ENCODE peak calls at places on chromosomes 13 and 19, in four cellular contexts. Q is right lobe of liver, V is colonic mucosa, X is foreskin fibroblast. M is an unnamed sample.

GRCh38 chr13:39417131-39417530 is 185.9 kb downstream of the LHFPL6 start:
- DNase-seq in Q (no peak), V (no peak), X (no peak), M (no peak)

GRCh38 chr19:19551862-19552192 is 13.8 kb downstream of the CILP2 start:
- DNase-seq in Q (no peak), V (no peak), X (no peak), M (no peak)

GRCh38 chr19:38850976-38851621 is 1.3 kb upstream of the HNRNPL start:
- DNase-seq in Q (peak), V (peak), X (no peak), M (no peak)

GRCh38 chr13:63285426-63285825 is 1869.8 kb upstream of the PCDH20 start:
- DNase-seq in Q (no peak), V (no peak), X (no peak), M (no peak)

GRCh38 chr19:47499863-47500830 is 14.7 kb downstream of the NAPA start:
- DNase-seq in Q (no peak), V (no peak), X (no peak), M (no peak)

GRCh38 chr13:110006304-110006703 is 219.9 kb upstream of the IRS2 start:
- DNase-seq in Q (peak), V (no peak), X (no peak), M (no peak)

GRCh38 chr19:32387701-32388392 is 17.7 kb upstream of the DPY19L3 start:
- DNase-seq in Q (no peak), V (peak), X (peak), M (no peak)

GRCh38 chr19:16435999-16436650 is 35.6 kb downstream of the EPS15L1 start:
- DNase-seq in Q (no peak), V (no peak), X (no peak), M (no peak)

GRCh38 chr19:4589579-4590410 is 30.3 kb upstream of the SEMA6B start:
- DNase-seq in Q (no peak), V (no peak), X (no peak), M (no peak)

GRCh38 chr19:29677001-29677781 is 11.9 kb downstream of the PLEKHF1 start:
- DNase-seq in Q (no peak), V (no peak), X (no peak), M (no peak)

GRCh38 chr19:30699871-30700280 is 327.7 kb downstream of the ZNF536 start:
- DNase-seq in Q (no peak), V (no peak), X (no peak), M (no peak)

GRCh38 chr13:77698211-77699058 is 948 bp downstream of the SLAIN1 start:
- DNase-seq in Q (peak), V (peak), X (peak), M (no peak)

GRCh38 chr19:45767410-45767880 is 1.6 kb downstream of the SIX5 start:
- DNase-seq in Q (peak), V (peak), X (peak), M (peak)

GRCh38 chr19:17289489-17289888 is 7.8 kb downstream of the ANKLE1 start:
- DNase-seq in Q (no peak), V (peak), X (peak), M (no peak)

GRCh38 chr13:20843177-20843576 is 59.4 kb downstream of the XPO4 start:
- DNase-seq in Q (no peak), V (no peak), X (no peak), M (no peak)

GRCh38 chr19:43541920-43542650 is 9.1 kb downstream of the ZNF575 start:
- DNase-seq in Q (no peak), V (no peak), X (no peak), M (no peak)

GRCh38 chr19:18364826-18365528 is 21.0 kb upstream of the GDF15 start:
- DNase-seq in Q (peak), V (peak), X (peak), M (peak)

GRCh38 chr13:79398915-79399314 is 7.1 kb downstream of the RBM26 start:
- DNase-seq in Q (no peak), V (no peak), X (no peak), M (no peak)

GRCh38 chr13:40629678-40630384 is 36.6 kb downstream of the FOXO1 start:
- DNase-seq in Q (no peak), V (no peak), X (no peak), M (no peak)

GRCh38 chr13:100388923-100389322 is 199.7 kb downstream of the GGACT start:
- DNase-seq in Q (no peak), V (no peak), X (no peak), M (no peak)

GRCh38 chr13:44814836-44815235 is 174.4 kb downstream of the NUFIP1 start:
- DNase-seq in Q (no peak), V (no peak), X (no peak), M (no peak)

GRCh38 chr13:44818428-44818827 is 170.8 kb downstream of the NUFIP1 start:
- DNase-seq in Q (no peak), V (no peak), X (no peak), M (no peak)

GRCh38 chr13:44815507-44816074 is 173.7 kb downstream of the NUFIP1 start:
- DNase-seq in Q (no peak), V (peak), X (peak), M (peak)

GRCh38 chr13:44818016-44818415 is 171.3 kb downstream of the NUFIP1 start:
- DNase-seq in Q (no peak), V (no peak), X (no peak), M (no peak)

DNA sequence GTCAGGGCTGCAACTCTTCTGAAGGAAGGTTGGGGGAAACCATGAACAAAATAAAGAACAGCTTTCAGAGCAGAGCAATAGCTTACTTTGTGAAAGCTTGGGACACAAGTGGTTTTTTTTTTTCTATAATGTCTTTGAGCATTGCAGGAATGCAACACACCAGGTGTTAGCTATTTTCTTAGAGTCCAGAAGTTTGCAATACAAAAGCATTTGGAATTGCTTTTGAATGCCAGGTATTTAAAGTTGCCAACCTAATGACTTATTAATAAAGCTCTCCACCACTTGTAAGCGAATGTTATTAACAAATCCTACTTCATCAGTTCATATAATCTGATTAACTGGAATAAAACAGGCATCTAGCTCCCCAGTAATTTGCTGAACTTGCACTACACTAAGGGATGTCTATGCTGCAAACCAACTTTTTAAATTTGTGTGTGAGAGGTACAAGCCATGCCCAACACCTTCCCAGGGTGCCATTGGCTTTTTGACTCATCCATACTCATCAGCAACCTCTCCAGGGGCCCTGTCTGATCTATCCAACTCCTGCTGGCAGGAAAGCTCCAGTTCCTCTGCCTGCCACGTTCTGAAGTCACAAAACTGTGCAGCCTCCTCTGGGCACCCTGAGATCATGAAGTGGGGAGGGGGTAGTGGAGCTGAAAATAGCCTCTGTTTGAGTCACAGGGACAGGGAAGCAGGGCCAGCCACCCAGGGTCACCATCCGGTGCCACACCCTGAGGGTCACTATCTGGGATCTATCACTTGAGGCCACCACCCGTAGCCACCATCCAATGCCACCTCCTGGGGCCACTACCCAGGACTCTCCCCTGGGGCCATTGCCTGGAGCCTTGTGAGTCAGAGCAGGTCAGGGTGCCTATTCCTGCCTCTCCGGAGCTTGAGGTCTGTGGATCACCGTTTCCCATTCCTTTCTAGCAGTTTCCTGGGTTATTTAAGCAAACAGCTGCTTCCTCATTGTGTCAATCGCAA is 172.3 kb downstream of the NUFIP1 start:
- DNase-seq in Q (no peak), V (no peak), X (peak), M (no peak)
- TF ChIP-seq CTCF in Q (no peak), V (no peak), X (no peak), M (no peak)

DNA sequence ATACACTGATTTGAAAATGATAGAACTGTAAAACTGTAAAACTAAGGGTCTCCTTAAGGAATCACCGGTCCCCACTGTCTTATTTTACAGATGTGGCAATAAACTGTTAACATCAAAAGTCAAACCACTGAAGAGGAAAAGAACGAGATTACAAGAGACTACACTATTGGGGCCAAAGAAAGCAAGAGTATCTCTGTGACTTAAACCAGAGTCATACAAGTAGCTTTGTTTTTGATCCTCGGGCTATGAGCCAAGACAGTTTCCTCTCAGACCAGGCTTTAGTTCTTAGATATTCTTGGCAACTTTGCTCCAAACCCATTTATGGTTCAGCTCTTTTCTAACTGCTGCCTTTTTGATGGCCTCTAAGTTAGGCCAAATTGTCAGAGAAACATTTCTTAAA is 113.8 kb downstream of the TBC1D4 start:
- DNase-seq in Q (no peak), V (no peak), X (peak), M (peak)
- H3K4me3 ChIP-seq in Q (no peak), V (no peak), X (no peak), M (no peak)

DNA sequence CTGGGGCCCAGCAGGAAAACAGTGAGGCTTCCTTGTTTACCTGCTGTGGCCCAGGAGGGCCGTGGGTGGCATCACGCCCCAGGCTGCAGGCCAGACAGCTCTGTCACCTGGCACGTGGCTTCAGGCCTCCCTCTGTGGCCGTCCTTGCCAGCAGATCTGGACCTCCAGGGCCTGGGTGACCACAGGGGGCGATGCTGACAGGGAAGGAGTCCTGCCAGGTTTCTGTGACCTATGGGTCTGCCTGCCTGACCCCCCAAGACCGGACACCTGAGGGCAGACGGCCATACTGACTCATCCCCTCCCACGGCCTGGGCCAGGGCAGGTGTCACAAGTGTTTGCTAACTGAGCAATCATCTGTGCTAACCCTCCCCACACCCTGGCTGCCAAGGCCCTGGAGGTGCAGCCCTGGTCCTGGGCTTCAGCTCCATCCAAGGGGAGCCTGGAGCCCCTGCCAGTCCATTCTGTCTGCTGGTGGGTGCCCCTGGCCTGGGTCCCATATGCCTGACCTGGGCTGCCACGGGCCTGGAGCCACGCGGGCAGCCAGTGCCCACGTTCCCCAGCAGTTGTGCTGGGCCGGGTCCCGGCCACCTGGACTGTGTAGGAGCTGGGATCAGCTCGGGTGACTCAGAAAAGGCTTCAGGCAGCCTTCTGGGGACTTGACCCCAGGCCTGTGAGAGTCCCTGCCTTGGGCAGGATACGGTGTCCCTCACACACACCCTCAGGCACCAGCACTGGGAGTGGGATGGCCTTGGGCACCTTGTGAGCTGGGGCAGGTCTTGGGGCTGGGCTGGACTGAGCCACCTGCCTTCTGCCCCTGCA is 3.7 kb downstream of the CDC34 start:
- DNase-seq in Q (peak), V (no peak), X (no peak), M (no peak)
- TF ChIP-seq CTCF in Q (peak), V (no peak), X (no peak), M (peak)

GRCh38 chr19:41226874-41227390 is 7.9 kb downstream of the AXL start:
- DNase-seq in Q (no peak), V (no peak), X (no peak), M (no peak)

GRCh38 chr19:41224632-41225031 is 5.6 kb downstream of the AXL start:
- DNase-seq in Q (no peak), V (no peak), X (no peak), M (no peak)

GRCh38 chr19:41223431-41224234 is 4.6 kb downstream of the AXL start:
- DNase-seq in Q (no peak), V (no peak), X (peak), M (peak)

GRCh38 chr19:41226053-41226873 is 7.2 kb downstream of the AXL start:
- DNase-seq in Q (peak), V (peak), X (peak), M (peak)

DNA sequence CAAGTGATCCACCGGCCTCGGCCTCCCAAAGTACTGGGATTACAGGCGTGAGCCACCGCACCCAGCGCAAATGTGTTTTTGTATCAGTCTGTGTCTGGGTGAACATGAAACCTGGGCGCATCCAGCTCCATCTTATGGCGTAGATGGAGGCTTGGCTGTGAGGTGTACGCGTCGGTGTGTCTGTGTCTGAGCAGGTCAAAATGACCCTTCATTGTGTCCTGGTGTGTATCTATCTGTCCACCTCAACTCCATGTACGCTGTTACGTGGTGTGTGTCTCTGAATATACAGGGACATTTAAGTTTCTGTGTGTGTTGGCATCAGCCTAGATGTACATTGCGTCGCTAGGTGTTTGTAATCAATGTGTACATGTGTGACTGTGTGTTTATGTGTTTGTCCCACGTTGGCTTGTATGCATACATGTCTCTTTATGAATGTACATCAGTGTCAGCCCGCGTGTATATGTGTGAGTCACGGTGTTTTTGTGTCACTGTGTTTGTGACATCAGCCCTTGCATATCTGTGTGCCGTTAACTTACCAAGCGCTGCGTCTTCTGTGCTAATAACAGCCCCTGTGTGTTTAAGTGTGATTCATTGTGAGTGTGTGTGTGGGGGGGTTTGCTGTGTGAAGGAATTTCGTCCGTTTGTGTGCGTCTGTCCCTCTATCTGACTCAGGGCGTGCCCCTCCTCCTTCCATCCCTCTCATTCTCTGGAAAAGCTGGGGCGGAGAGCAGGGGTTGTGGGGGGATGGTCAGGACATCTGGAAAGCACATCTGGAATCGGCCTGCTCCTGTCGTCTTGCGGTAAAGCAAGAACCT is 6.4 kb downstream of the AXL start:
- DNase-seq in Q (peak), V (peak), X (peak), M (peak)
- H3K4me3 ChIP-seq in Q (peak), V (peak), X (peak), M (peak)

M was measured in BJ.